ENCODE peak calls at places on chromosomes 1 and 21, in four cellular contexts. E, A, O and V are unnamed samples.

GRCh38 chr1:205082431-205082830 is 1.8 kb downstream of the TMEM81 start:
- DNase-seq in A (no peak), O (no peak), E (no peak), V (no peak)

GRCh38 chr1:106937104-106937503 is 119.4 kb upstream of the PRMT6 start:
- DNase-seq in E (peak; percentile 68), A (no peak), O (no peak), V (no peak)

GRCh38 chr21:15222711-15223110 is 157.9 kb upstream of the NRIP1 start:
- DNase-seq in O (no peak), A (no peak), E (peak; percentile 29), V (no peak)

GRCh38 chr1:15949453-15950245 is 26.3 kb downstream of the ZBTB17 start:
- DNase-seq in E (peak; percentile 98), O (peak; percentile 97), A (peak; percentile 82), V (no peak)

GRCh38 chr1:69038379-69038778 is 529.3 kb upstream of the LRRC7 start:
- DNase-seq in A (no peak), O (no peak), E (no peak), V (no peak)

GRCh38 chr1:48943393-48943792 is 166.7 kb upstream of the BEND5 start:
- DNase-seq in E (peak; percentile 9), O (no peak), A (no peak), V (no peak)

GRCh38 chr1:20359451-20360330 is 69.0 kb downstream of the VWA5B1 start:
- DNase-seq in A (no peak), E (no peak), O (peak; percentile 56), V (no peak)

GRCh38 chr1:167667536-167667935 is 37.5 kb downstream of the RCSD1 start:
- DNase-seq in A (no peak), E (no peak), O (no peak), V (no peak)

GRCh38 chr1:156110252-156110651 is 4.3 kb upstream of the LMNA start:
- DNase-seq in E (no peak), O (no peak), A (no peak), V (no peak)

GRCh38 chr1:153058826-153059784 is 1.8 kb upstream of the SPRR2A start:
- DNase-seq in E (no peak), O (no peak), A (no peak), V (no peak)

GRCh38 chr1:244836135-244836521 is 670 bp downstream of the COX20 start:
- DNase-seq in O (peak; percentile 44), E (peak; percentile 61), A (peak; percentile 24), V (no peak)

GRCh38 chr1:41833519-41834000 is 85.2 kb downstream of the HIVEP3 start:
- DNase-seq in E (no peak), O (no peak), A (no peak), V (no peak)

GRCh38 chr21:34642211-34643075 is 26.4 kb upstream of the CLIC6 start:
- DNase-seq in O (no peak), A (no peak), E (peak; percentile 35), V (no peak)

GRCh38 chr1:241606544-241606943 is 33.6 kb downstream of the CHML start:
- DNase-seq in A (no peak), E (no peak), O (no peak), V (no peak)

GRCh38 chr1:94876362-94876761 is 50.5 kb downstream of the CNN3 start:
- DNase-seq in E (no peak), A (no peak), O (no peak), V (no peak)

GRCh38 chr1:174740248-174740990 is 259.3 kb upstream of the CACYBP start:
- DNase-seq in E (peak; percentile 16), O (no peak), A (no peak), V (no peak)

GRCh38 chr1:45191418-45191783 is 15.0 kb downstream of the ZSWIM5 start:
- DNase-seq in E (no peak), O (no peak), A (no peak), V (no peak)

GRCh38 chr1:168636642-168637111 is 60.3 kb downstream of the XCL1 start:
- DNase-seq in E (peak; percentile 79), O (no peak), A (peak; percentile 24), V (no peak)

GRCh38 chr1:54312874-54313316 is 93.3 kb downstream of the SSBP3 start:
- DNase-seq in O (no peak), E (peak; percentile 83), A (peak; percentile 47), V (no peak)

GRCh38 chr1:116693759-116694482 is 26.4 kb upstream of the IGSF3 start:
- DNase-seq in A (peak; percentile 21), O (no peak), E (peak; percentile 71), V (no peak)

GRCh38 chr21:37548521-37548981 is 182.0 kb downstream of the DYRK1A start:
- DNase-seq in O (peak; percentile 8), E (no peak), A (no peak), V (no peak)

GRCh38 chr1:216910081-216910840 is 187.0 kb upstream of the ESRRG start:
- DNase-seq in A (no peak), O (no peak), E (no peak), V (no peak)

GRCh38 chr1:212700892-212701819 is 1.5 kb upstream of the BATF3 start:
- DNase-seq in A (peak; percentile 57), E (peak; percentile 41), O (peak; percentile 60), V (no peak)

GRCh38 chr1:222761171-222761570 is 24.2 kb downstream of the FAM177B start:
- DNase-seq in O (no peak), E (no peak), A (no peak), V (no peak)

GRCh38 chr1:180672505-180672904 is 40.7 kb downstream of the XPR1 start:
- DNase-seq in A (no peak), O (no peak), E (no peak), V (no peak)

GRCh38 chr1:7521803-7522202 is 249.3 kb upstream of the VAMP3 start:
- DNase-seq in O (no peak), E (peak; percentile 5), A (no peak), V (no peak)

GRCh38 chr1:39081266-39082139 is 55.4 kb downstream of the NDUFS5 start:
- DNase-seq in O (no peak), E (no peak), A (no peak), V (no peak)

GRCh38 chr1:199799116-199799515 is 228.4 kb upstream of the NR5A2 start:
- DNase-seq in E (no peak), A (no peak), O (no peak), V (no peak)

GRCh38 chr1:232084584-232085223 is 458.1 kb downstream of the DISC1 start:
- DNase-seq in A (no peak), O (no peak), E (peak; percentile 16), V (no peak)

GRCh38 chr1:33222381-33222780 is 33.9 kb upstream of the ZNF362 start:
- DNase-seq in E (peak; percentile 30), O (no peak), A (no peak), V (no peak)

GRCh38 chr1:231335663-231336602 is 1.7 kb downstream of the EXOC8 start:
- DNase-seq in A (no peak), E (no peak), O (no peak), V (no peak)

GRCh38 chr1:226121587-226122400 is 59.3 kb downstream of the H3-3A start:
- DNase-seq in O (peak; percentile 77), A (peak; percentile 38), E (no peak), V (peak; percentile 63)

GRCh38 chr1:46539968-46540367 is 11.5 kb downstream of the KNCN start:
- DNase-seq in O (no peak), A (no peak), E (peak; percentile 77), V (no peak)

GRCh38 chr1:85148524-85149250 is 52.1 kb downstream of the SYDE2 start:
- DNase-seq in E (peak; percentile 31), O (peak; percentile 71), A (no peak), V (no peak)

GRCh38 chr1:67009792-67010191 is 44.2 kb downstream of the SLC35D1 start:
- DNase-seq in O (no peak), E (no peak), A (no peak), V (no peak)

GRCh38 chr1:22341791-22342605 is 109.7 kb upstream of the ZBTB40 start:
- DNase-seq in O (no peak), E (peak; percentile 34), A (no peak), V (no peak)